ENCODE peak calls at places on chromosomes 12 and 14, in ten cellular contexts. V is aorta, Y is mesenchymal stem cell, G is mesendoderm, S is GM12865, B is stomach, A is GM06990, F is SK-N-SH, X is adipocyte, K is GM23248. R is an unnamed sample.

GRCh38 chr12:127550271-127550670 is 716.7 kb upstream of the TMEM132C start:
- DNase-seq in G (no peak), V (no peak), S (no peak), Y (peak), X (no peak), B (no peak), F (no peak), K (peak), A (no peak), R (no peak)

GRCh38 chr12:68627673-68628319 is 17.1 kb downstream of the RAP1B start:
- DNase-seq in X (no peak), F (no peak), S (no peak), A (no peak), B (no peak), V (no peak), G (no peak), Y (no peak), K (no peak), R (no peak)

GRCh38 chr12:29688914-29689313 is 94.8 kb downstream of the TMTC1 start:
- DNase-seq in A (no peak), G (no peak), Y (no peak), B (no peak), S (no peak), X (no peak), F (no peak), K (no peak), V (no peak), R (no peak)

GRCh38 chr12:32921397-32921796 is 24.8 kb upstream of the PKP2 start:
- DNase-seq in A (no peak), V (no peak), B (no peak), S (no peak), K (peak), G (no peak), Y (no peak), F (no peak), X (no peak), R (no peak)

GRCh38 chr14:24861083-24861630 is 188.8 kb downstream of the STXBP6 start:
- DNase-seq in S (no peak), G (peak), Y (peak), V (no peak), F (no peak), X (peak), K (peak), A (no peak), B (no peak), R (no peak)

GRCh38 chr14:58428011-58428807 is 690 bp downstream of the KIAA0586 start:
- DNase-seq in F (peak), A (no peak), K (peak), S (peak), B (no peak), Y (peak), V (no peak), G (peak), X (peak), R (peak)

GRCh38 chr12:124919646-124920352 is 5.3 kb upstream of the UBC start:
- DNase-seq in K (peak), Y (peak), S (peak), X (no peak), V (peak), A (peak), B (no peak), G (peak), F (no peak), R (no peak)

GRCh38 chr14:92726135-92726932 is 22.1 kb downstream of the LGMN start:
- DNase-seq in S (no peak), G (peak), V (peak), Y (peak), K (peak), X (peak), F (no peak), B (peak), A (no peak), R (no peak)

GRCh38 chr12:41402804-41403203 is 214.7 kb downstream of the PDZRN4 start:
- DNase-seq in F (no peak), A (no peak), S (no peak), X (no peak), K (peak), G (no peak), V (no peak), Y (no peak), B (no peak), R (no peak)

DNA sequence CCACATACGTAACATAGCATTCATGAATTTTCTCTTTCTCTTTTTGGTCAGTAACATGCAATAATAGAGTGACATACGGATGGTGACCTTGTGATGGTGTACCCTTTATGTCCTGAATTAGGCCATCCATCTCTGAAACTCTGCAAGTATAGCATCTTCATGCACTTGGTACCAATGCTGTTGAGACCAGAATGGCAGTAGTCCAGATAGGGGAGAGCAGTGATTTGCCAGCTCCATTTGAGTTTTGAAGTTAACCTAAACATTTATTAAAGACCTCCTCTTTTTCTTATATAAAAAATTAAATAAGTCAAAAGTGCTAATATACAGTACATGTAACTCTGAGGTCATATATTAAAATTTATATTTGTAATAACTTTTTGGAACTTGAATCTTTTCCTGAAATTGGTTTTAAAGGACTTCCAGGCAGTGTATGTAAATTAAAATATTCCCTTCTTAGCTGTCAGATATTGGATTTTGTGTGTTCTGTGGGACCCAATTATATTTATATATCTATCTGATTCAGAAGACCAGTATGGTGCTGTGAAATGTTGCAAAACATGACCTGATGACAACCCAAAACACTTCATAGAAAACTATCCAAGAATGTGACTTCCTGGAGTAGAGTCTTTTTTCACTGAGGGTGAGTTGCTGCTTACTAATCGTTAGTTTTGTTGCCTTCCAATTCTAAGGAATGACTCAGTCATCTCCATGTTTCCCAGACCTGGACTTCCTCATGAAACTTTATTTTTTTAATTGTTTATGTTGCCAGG is 3.5 kb downstream of the ELK3 start:
- DNase-seq in A (no peak), G (no peak), F (no peak), Y (peak), B (no peak), X (peak), K (peak), V (no peak), S (no peak), R (no peak)
- H3K4me3 ChIP-seq in A (no peak), G (no peak), F (no peak), Y (peak), B (no peak), X (peak), K (peak), V (no peak), S (no peak), R (no peak)

DNA sequence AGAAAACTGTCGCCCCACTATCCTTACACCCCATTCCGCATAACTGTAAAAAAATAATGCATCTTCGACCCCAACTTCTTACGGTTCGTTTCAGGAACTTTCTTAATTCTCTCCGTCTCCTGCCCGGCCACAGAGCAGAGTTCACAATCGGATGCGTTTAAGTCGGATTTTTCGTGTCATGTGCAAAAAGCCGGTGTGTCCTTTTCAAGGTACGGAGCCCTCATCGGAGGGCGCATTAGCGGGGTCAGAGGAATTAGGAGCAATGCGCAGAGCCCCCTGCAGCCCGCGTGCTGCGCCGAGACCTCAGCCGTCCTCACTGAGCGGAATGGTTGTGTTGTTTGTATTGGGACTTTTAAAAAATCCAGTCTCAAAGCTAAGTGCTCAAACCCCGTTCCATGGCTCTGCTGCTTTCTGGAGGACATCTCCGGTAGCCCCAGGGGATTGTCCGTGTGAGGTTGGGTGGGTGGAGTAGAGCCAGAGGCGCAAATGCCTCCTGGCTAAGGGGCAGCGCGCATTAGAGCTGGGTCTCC is 3.8 kb upstream of the GSC start:
- DNase-seq in Y (no peak), F (no peak), X (no peak), V (no peak), S (no peak), A (no peak), K (no peak), B (no peak), G (peak), R (no peak)
- H3K4me3 ChIP-seq in Y (no peak), F (no peak), X (no peak), V (no peak), S (no peak), A (no peak), K (no peak), B (no peak), G (peak), R (no peak)

DNA sequence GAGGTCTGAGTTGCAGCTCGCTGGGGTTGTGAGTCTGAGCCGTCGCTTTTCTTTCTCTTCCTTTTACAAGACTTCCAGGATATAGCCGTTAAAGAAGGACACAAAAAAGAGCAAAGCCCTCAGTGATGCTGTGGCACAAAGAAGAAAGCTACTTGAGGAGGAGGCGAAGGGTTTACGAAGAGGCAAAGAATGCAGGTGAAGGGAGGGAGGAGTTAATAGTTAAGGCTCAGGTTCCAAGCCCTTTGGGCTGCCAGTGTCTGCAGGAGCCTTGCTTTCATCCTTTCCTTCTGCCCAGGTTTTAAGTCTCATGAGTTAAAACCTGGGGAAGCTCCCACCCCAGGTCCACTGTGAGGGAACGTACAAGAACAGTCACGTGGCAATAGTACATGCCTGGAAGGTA is 94.3 kb downstream of the ETV6 start:
- DNase-seq in G (peak), V (no peak), S (no peak), Y (no peak), F (no peak), A (no peak), B (no peak), X (no peak), K (no peak), R (no peak)
- H3K4me3 ChIP-seq in G (no peak), V (no peak), S (no peak), Y (no peak), F (no peak), A (no peak), B (no peak), X (no peak), K (no peak), R (no peak)

GRCh38 chr12:4117386-4118016 is 156.1 kb upstream of the CCND2 start:
- DNase-seq in B (no peak), V (no peak), X (no peak), G (no peak), K (no peak), A (no peak), Y (no peak), S (peak), F (no peak), R (no peak)
- H3K4me3 ChIP-seq in B (no peak), V (no peak), X (no peak), G (no peak), K (no peak), A (peak), Y (no peak), S (peak), F (no peak), R (no peak)

GRCh38 chr12:88756153-88756552 is 175.9 kb upstream of the KITLG start:
- DNase-seq in F (no peak), A (no peak), G (no peak), S (no peak), K (no peak), V (no peak), Y (no peak), X (no peak), B (no peak), R (no peak)

GRCh38 chr12:88752183-88752582 is 171.9 kb upstream of the KITLG start:
- DNase-seq in A (no peak), B (no peak), V (no peak), G (no peak), X (no peak), K (no peak), F (no peak), Y (no peak), S (no peak), R (no peak)

GRCh38 chr12:88753707-88754106 is 173.4 kb upstream of the KITLG start:
- DNase-seq in B (no peak), F (no peak), G (no peak), A (no peak), K (no peak), X (no peak), S (no peak), Y (no peak), V (no peak), R (no peak)

GRCh38 chr12:88753074-88753473 is 172.8 kb upstream of the KITLG start:
- DNase-seq in Y (peak), A (no peak), V (no peak), F (no peak), X (no peak), K (peak), S (no peak), B (no peak), G (no peak), R (no peak)

GRCh38 chr12:88756917-88757316 is 176.6 kb upstream of the KITLG start:
- DNase-seq in A (no peak), V (no peak), Y (no peak), S (no peak), X (no peak), K (no peak), F (no peak), B (no peak), G (no peak), R (no peak)
- H3K4me3 ChIP-seq in A (no peak), V (no peak), Y (no peak), S (no peak), X (no peak), K (no peak), F (no peak), B (no peak), G (no peak), R (no peak)

GRCh38 chr14:68979021-68979721 is at the start of gene ACTN1:
- DNase-seq in S (peak), K (peak), V (peak), X (peak), B (peak), A (peak), F (peak), G (peak), Y (peak), R (peak)

GRCh38 chr14:68979722-68980552 is 835 bp upstream of the ACTN1 start:
- DNase-seq in G (peak), K (peak), V (peak), B (peak), S (no peak), X (peak), Y (peak), A (no peak), F (no peak), R (no peak)

GRCh38 chr14:68982581-68982980 is 3.5 kb upstream of the ACTN1 start:
- DNase-seq in Y (no peak), A (no peak), V (no peak), X (peak), S (no peak), K (peak), G (no peak), F (no peak), B (no peak), R (no peak)

GRCh38 chr14:68981539-68981976 is 2.5 kb upstream of the ACTN1 start:
- DNase-seq in Y (peak), B (no peak), V (no peak), G (no peak), X (peak), K (peak), S (no peak), F (no peak), A (no peak), R (no peak)

DNA sequence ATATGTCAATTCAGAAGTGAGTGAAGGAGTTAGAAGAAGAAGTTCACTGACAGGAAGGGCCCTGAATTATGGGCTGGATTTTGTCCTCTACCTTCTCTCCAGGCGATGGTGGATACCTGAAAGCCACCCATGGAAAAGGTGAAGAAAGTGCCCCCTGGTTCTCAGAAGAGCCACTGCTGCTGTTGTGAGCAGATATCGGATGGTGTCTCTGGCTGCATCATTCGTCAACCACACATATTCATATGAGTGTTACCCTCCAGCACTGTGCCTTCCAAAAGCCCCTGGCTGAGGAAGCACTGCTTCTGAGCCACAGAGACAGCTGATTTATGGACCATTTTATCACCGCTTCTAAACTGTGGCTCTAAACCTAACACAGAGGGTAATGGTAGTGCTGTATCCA is 2.0 kb upstream of the ACTN1 start:
- DNase-seq in X (no peak), B (no peak), Y (no peak), V (no peak), S (no peak), F (no peak), G (no peak), A (no peak), K (no peak), R (no peak)
- H3K4me3 ChIP-seq in X (no peak), B (no peak), Y (no peak), V (no peak), S (no peak), F (no peak), G (no peak), A (no peak), K (peak), R (no peak)